ENCODE peak calls at places on chromosomes 12 and 14, in nine cellular contexts. D, X, J, G, T, U, E, F and H are unnamed samples.

GRCh38 chr14:72291908-72292688 is 359.9 kb downstream of the RGS6 start:
- DNase-seq in D (no peak), X (peak), J (peak), G (peak), T (no peak), U (peak), E (no peak), F (no peak), H (no peak)

GRCh38 chr12:119594399-119594730 is 791 bp downstream of the TMEM233 start:
- DNase-seq in D (no peak), X (no peak), J (peak), G (no peak), T (no peak), U (no peak), E (no peak), F (no peak), H (no peak)

GRCh38 chr14:61179776-61180398 is 101.3 kb downstream of the TMEM30B start:
- DNase-seq in D (no peak), X (no peak), J (peak), G (no peak), T (no peak), U (peak), E (no peak), F (no peak), H (no peak)

GRCh38 chr12:130932061-130932650 is 21.6 kb upstream of the ADGRD1 start:
- DNase-seq in D (no peak), X (no peak), J (no peak), G (no peak), T (no peak), U (peak), E (no peak), F (no peak), H (no peak)

GRCh38 chr12:53145383-53145782 is 35.1 kb upstream of the ZNF740 start:
- DNase-seq in D (no peak), X (no peak), J (peak), G (no peak), T (no peak), U (peak), E (no peak), F (no peak), H (no peak)

GRCh38 chr12:111776836-111777344 is 10.2 kb downstream of the ALDH2 start:
- DNase-seq in D (no peak), X (no peak), J (no peak), G (no peak), T (no peak), U (no peak), E (no peak), F (no peak), H (no peak)

GRCh38 chr12:88639361-88639760 is 59.1 kb upstream of the KITLG start:
- DNase-seq in D (no peak), X (no peak), J (no peak), G (no peak), T (no peak), U (peak), E (no peak), F (no peak), H (no peak)

GRCh38 chr12:3333583-3333982 is 157.4 kb upstream of the PRMT8 start:
- DNase-seq in D (no peak), X (no peak), J (no peak), G (peak), T (no peak), U (peak), E (no peak), F (no peak), H (no peak)

GRCh38 chr14:61837336-61838229 is 75.4 kb downstream of the SNAPC1 start:
- DNase-seq in D (peak), X (peak), J (peak), G (peak), T (peak), U (peak), E (peak), F (peak), H (peak)

GRCh38 chr12:22268406-22268805 is 66.1 kb downstream of the ST8SIA1 start:
- DNase-seq in D (no peak), X (no peak), J (no peak), G (no peak), T (no peak), U (no peak), E (no peak), F (no peak), H (no peak)

GRCh38 chr12:19933924-19934323 is 434.4 kb upstream of the PDE3A start:
- DNase-seq in D (no peak), X (no peak), J (no peak), G (no peak), T (no peak), U (no peak), E (no peak), F (no peak), H (no peak)

GRCh38 chr12:46101121-46101869 is 110.9 kb upstream of the SCAF11 start:
- DNase-seq in D (no peak), X (no peak), J (no peak), G (peak), T (no peak), U (peak), E (no peak), F (no peak), H (no peak)